ENCODE peak calls at places on chromosomes 4 and X, in seven cellular contexts. One of them, this sample, is unnamed.

GRCh38 chr4:179867300-179867878 is 2375.8 kb upstream of the TENM3 start:
- DNase-seq in heart left ventricle: no peak
- DNase-seq in H54: peak
- DNase-seq in A549: peak
- DNase-seq in K562: peak
- DNase-seq in tibial nerve: peak
- DNase-seq in gastrocnemius medialis: no peak
- DNase-seq in this sample: peak

GRCh38 chrX:128676651-128677050 is 624.4 kb upstream of the ACTRT1 start:
- DNase-seq in heart left ventricle: no peak
- DNase-seq in H54: no peak
- DNase-seq in A549: no peak
- DNase-seq in K562: no peak
- DNase-seq in tibial nerve: no peak
- DNase-seq in gastrocnemius medialis: no peak
- DNase-seq in this sample: no peak

GRCh38 chr4:8030121-8030781 is 90.6 kb upstream of the AFAP1 start:
- DNase-seq in heart left ventricle: no peak
- DNase-seq in H54: no peak
- DNase-seq in A549: no peak
- DNase-seq in K562: no peak
- DNase-seq in tibial nerve: no peak
- DNase-seq in gastrocnemius medialis: no peak
- DNase-seq in this sample: no peak

GRCh38 chr4:106444557-106444956 is 76.0 kb upstream of the GIMD1 start:
- DNase-seq in heart left ventricle: no peak
- DNase-seq in H54: no peak
- DNase-seq in A549: no peak
- DNase-seq in K562: no peak
- DNase-seq in tibial nerve: no peak
- DNase-seq in gastrocnemius medialis: no peak
- DNase-seq in this sample: no peak

GRCh38 chr4:140611854-140612253 is 43.1 kb upstream of the UCP1 start:
- DNase-seq in heart left ventricle: no peak
- DNase-seq in H54: no peak
- DNase-seq in A549: no peak
- DNase-seq in K562: no peak
- DNase-seq in tibial nerve: no peak
- DNase-seq in gastrocnemius medialis: no peak
- DNase-seq in this sample: no peak

GRCh38 chr4:38925492-38926418 is 58.1 kb downstream of the FAM114A1 start:
- DNase-seq in heart left ventricle: no peak
- DNase-seq in H54: no peak
- DNase-seq in A549: no peak
- DNase-seq in K562: no peak
- DNase-seq in tibial nerve: no peak
- DNase-seq in gastrocnemius medialis: no peak
- DNase-seq in this sample: no peak

GRCh38 chr4:139756391-139757180 is 91.0 kb downstream of the MGST2 start:
- DNase-seq in heart left ventricle: no peak
- DNase-seq in H54: no peak
- DNase-seq in A549: no peak
- DNase-seq in K562: no peak
- DNase-seq in tibial nerve: no peak
- DNase-seq in gastrocnemius medialis: no peak
- DNase-seq in this sample: no peak

GRCh38 chr4:3371581-3372001 is 70.2 kb upstream of the HGFAC start:
- DNase-seq in heart left ventricle: peak
- DNase-seq in H54: no peak
- DNase-seq in A549: no peak
- DNase-seq in K562: no peak
- DNase-seq in tibial nerve: no peak
- DNase-seq in gastrocnemius medialis: no peak
- DNase-seq in this sample: no peak

GRCh38 chr4:6019316-6020263 is 1.4 kb upstream of the C4orf50 start:
- DNase-seq in heart left ventricle: no peak
- DNase-seq in H54: peak
- DNase-seq in A549: peak
- DNase-seq in K562: peak
- DNase-seq in tibial nerve: peak
- DNase-seq in gastrocnemius medialis: no peak
- DNase-seq in this sample: peak

GRCh38 chr4:153785830-153786721 is 2.8 kb downstream of the SFRP2 start:
- DNase-seq in heart left ventricle: no peak
- DNase-seq in H54: peak
- DNase-seq in A549: no peak
- DNase-seq in K562: no peak
- DNase-seq in tibial nerve: no peak
- DNase-seq in gastrocnemius medialis: no peak
- DNase-seq in this sample: peak

GRCh38 chrX:150573702-150574101 is 5.3 kb downstream of the MTM1 start:
- DNase-seq in heart left ventricle: no peak
- DNase-seq in H54: no peak
- DNase-seq in A549: no peak
- DNase-seq in K562: no peak
- DNase-seq in tibial nerve: no peak
- DNase-seq in gastrocnemius medialis: no peak
- DNase-seq in this sample: no peak

GRCh38 chr4:38060829-38061431 is 100.7 kb downstream of the PTTG2 start:
- DNase-seq in heart left ventricle: no peak
- DNase-seq in H54: no peak
- DNase-seq in A549: no peak
- DNase-seq in K562: no peak
- DNase-seq in tibial nerve: no peak
- DNase-seq in gastrocnemius medialis: no peak
- DNase-seq in this sample: no peak

GRCh38 chr4:158193171-158193749 is 17.0 kb upstream of the TMEM144 start:
- DNase-seq in heart left ventricle: no peak
- DNase-seq in H54: no peak
- DNase-seq in A549: peak
- DNase-seq in K562: peak
- DNase-seq in tibial nerve: no peak
- DNase-seq in gastrocnemius medialis: no peak
- DNase-seq in this sample: peak

GRCh38 chrX:112266136-112266535 is 183.6 kb upstream of the TRPC5 start:
- DNase-seq in heart left ventricle: no peak
- DNase-seq in H54: no peak
- DNase-seq in A549: no peak
- DNase-seq in K562: no peak
- DNase-seq in tibial nerve: no peak
- DNase-seq in gastrocnemius medialis: no peak
- DNase-seq in this sample: no peak

GRCh38 chr4:165872443-165873297 is at the start of gene TLL1:
- DNase-seq in heart left ventricle: peak
- DNase-seq in H54: no peak
- DNase-seq in A549: peak
- DNase-seq in K562: no peak
- DNase-seq in tibial nerve: no peak
- DNase-seq in gastrocnemius medialis: no peak
- DNase-seq in this sample: no peak

GRCh38 chr4:76595435-76595834 is 160.4 kb downstream of the SHROOM3 start:
- DNase-seq in heart left ventricle: no peak
- DNase-seq in H54: no peak
- DNase-seq in A549: no peak
- DNase-seq in K562: no peak
- DNase-seq in tibial nerve: no peak
- DNase-seq in gastrocnemius medialis: no peak
- DNase-seq in this sample: no peak

GRCh38 chrX:40151211-40152172 is 53.7 kb upstream of the BCOR start:
- DNase-seq in heart left ventricle: no peak
- DNase-seq in H54: no peak
- DNase-seq in A549: no peak
- DNase-seq in K562: no peak
- DNase-seq in tibial nerve: no peak
- DNase-seq in gastrocnemius medialis: no peak
- DNase-seq in this sample: no peak

GRCh38 chrX:43592597-43592996 is 63.5 kb upstream of the MAOA start:
- DNase-seq in heart left ventricle: no peak
- DNase-seq in H54: no peak
- DNase-seq in A549: no peak
- DNase-seq in K562: no peak
- DNase-seq in tibial nerve: no peak
- DNase-seq in gastrocnemius medialis: no peak
- DNase-seq in this sample: no peak

GRCh38 chr4:5899881-5900280 is 7.0 kb upstream of the CRMP1 start:
- DNase-seq in heart left ventricle: no peak
- DNase-seq in H54: no peak
- DNase-seq in A549: no peak
- DNase-seq in K562: no peak
- DNase-seq in tibial nerve: no peak
- DNase-seq in gastrocnemius medialis: no peak
- DNase-seq in this sample: no peak

DNA sequence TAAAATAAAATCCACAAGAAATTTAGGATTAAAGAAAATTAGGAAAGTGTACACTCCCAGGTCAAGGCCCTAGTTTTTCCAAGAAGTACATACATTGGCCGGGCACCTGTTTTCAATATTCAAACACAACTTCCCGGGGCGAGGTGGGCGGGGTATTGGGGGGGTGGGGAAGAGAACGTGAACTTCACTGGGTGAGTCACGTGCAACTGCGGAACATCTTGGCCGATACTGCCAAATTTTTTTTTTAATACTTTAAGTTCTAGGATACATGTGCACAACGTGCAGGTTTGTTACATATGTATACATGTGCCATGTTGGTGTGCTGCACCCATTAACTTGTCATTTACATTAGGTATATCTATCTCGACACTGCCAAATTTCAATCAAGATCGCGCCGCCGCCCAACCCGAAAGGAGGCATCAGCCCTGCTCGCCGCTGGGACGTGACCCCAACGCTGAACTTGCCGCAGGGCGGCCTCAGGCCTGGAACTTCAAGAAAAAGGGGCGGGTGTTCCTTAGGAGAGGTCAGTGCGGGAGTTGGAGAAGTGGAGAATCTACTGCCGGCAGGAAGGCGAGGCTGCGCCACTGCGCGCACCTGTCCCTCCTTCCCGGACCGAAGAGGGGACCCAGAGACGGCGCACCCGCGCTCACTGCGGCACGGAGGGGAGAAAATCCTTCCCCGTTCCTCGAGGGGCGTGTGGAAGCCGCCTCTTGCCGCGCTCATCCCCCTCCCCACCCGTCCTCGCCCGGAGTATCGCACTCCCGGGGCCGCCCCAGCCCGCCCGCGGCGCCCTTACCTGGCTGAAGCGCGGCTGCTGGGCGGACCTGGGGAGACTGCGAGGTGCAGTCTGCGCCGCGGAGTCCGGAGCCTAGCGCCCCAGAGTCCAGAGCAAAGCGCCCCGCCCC is at the start of gene TEC:
- DNase-seq in heart left ventricle: peak
- DNase-seq in H54: no peak
- DNase-seq in A549: peak
- DNase-seq in K562: peak
- DNase-seq in tibial nerve: peak
- DNase-seq in gastrocnemius medialis: peak
- DNase-seq in this sample: peak
- TF ChIP-seq POLR2A in heart left ventricle: peak
- TF ChIP-seq POLR2A in H54: no peak
- TF ChIP-seq POLR2A in A549: peak
- TF ChIP-seq POLR2A in K562: peak
- TF ChIP-seq POLR2A in tibial nerve: peak
- TF ChIP-seq POLR2A in gastrocnemius medialis: peak
- TF ChIP-seq POLR2A in this sample: peak

DNA sequence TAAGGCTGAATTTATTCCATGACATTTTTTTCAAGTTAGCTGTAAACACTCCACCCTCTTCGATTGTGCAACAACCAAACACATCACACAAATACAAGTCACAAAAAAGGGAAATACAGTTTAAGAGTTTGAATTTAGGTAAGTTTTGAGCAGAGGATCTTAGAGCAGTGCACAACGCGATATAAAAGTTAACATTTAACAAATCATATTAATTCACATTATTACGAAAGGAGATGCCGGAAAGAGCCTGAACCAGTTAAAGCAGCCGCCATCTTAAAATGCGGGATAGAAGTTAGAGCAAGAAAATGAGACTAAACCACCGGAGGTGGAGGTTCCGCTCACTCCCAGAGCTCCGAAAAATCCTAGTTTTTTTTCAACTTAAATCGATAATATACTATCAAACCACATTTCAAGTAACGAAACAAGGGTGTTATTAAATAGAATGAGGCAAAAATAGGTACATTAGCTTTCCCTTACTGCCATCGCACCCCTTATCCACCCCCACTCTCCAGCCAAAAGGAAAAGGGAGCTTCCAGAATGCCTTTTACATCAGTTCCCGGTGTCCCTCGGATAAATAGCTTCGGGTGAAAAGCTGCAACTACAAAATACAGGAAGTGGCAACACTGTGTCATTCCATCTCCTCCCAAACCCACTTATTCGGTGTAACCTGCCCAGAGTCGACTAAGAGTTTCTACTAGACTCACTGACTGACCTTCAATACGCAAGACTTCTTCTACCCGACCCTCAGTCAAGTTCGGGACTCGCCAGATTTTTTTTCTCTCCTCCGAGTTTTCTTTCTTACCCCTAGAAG is 1.9 kb downstream of the UBE2D3 start:
- DNase-seq in heart left ventricle: no peak
- DNase-seq in H54: no peak
- DNase-seq in A549: no peak
- DNase-seq in K562: no peak
- DNase-seq in tibial nerve: peak
- DNase-seq in gastrocnemius medialis: peak
- DNase-seq in this sample: peak
- TF ChIP-seq POLR2A in heart left ventricle: no peak
- TF ChIP-seq POLR2A in H54: no peak
- TF ChIP-seq POLR2A in A549: no peak
- TF ChIP-seq POLR2A in K562: no peak
- TF ChIP-seq POLR2A in tibial nerve: peak
- TF ChIP-seq POLR2A in gastrocnemius medialis: peak
- TF ChIP-seq POLR2A in this sample: peak

GRCh38 chr4:88794087-88794486 is 96.5 kb upstream of the NAP1L5 start:
- DNase-seq in heart left ventricle: no peak
- DNase-seq in H54: no peak
- DNase-seq in A549: no peak
- DNase-seq in K562: no peak
- DNase-seq in tibial nerve: no peak
- DNase-seq in gastrocnemius medialis: no peak
- DNase-seq in this sample: no peak
- TF ChIP-seq POLR2A in heart left ventricle: no peak
- TF ChIP-seq POLR2A in H54: no peak
- TF ChIP-seq POLR2A in A549: no peak
- TF ChIP-seq POLR2A in K562: no peak
- TF ChIP-seq POLR2A in tibial nerve: no peak
- TF ChIP-seq POLR2A in gastrocnemius medialis: no peak
- TF ChIP-seq POLR2A in this sample: no peak

GRCh38 chr4:128385199-128385598 is 97.6 kb upstream of the PGRMC2 start:
- DNase-seq in heart left ventricle: no peak
- DNase-seq in H54: no peak
- DNase-seq in A549: no peak
- DNase-seq in K562: no peak
- DNase-seq in tibial nerve: no peak
- DNase-seq in gastrocnemius medialis: no peak
- DNase-seq in this sample: no peak
- TF ChIP-seq POLR2A in heart left ventricle: no peak
- TF ChIP-seq POLR2A in H54: no peak
- TF ChIP-seq POLR2A in A549: no peak
- TF ChIP-seq POLR2A in K562: no peak
- TF ChIP-seq POLR2A in tibial nerve: no peak
- TF ChIP-seq POLR2A in gastrocnemius medialis: no peak
- TF ChIP-seq POLR2A in this sample: no peak

GRCh38 chr4:170027181-170027829 is 1.1 kb upstream of the MFAP3L start:
- DNase-seq in heart left ventricle: peak
- DNase-seq in H54: peak
- DNase-seq in A549: peak
- DNase-seq in K562: peak
- DNase-seq in tibial nerve: peak
- DNase-seq in gastrocnemius medialis: peak
- DNase-seq in this sample: peak
- TF ChIP-seq POLR2A in heart left ventricle: peak
- TF ChIP-seq POLR2A in H54: no peak
- TF ChIP-seq POLR2A in A549: no peak
- TF ChIP-seq POLR2A in K562: no peak
- TF ChIP-seq POLR2A in tibial nerve: peak
- TF ChIP-seq POLR2A in gastrocnemius medialis: no peak
- TF ChIP-seq POLR2A in this sample: no peak